ENCODE peak calls at places on chromosome 11, in seven cellular contexts. N is ELF-1, Q is NCI-H2107, W is NCI-H2081, P is GM12891, H is Calu3, J is globus pallidus. Y is an unnamed sample.

GRCh38 chr11:86069408-86070086 is 663 bp upstream of the PICALM start:
- DNase-seq in H (peak), N (peak), P (no peak), Q (no peak), W (no peak), J (peak), Y (no peak)

GRCh38 chr11:67382481-67383136 is 9.2 kb upstream of the RAD9A start:
- DNase-seq in W (peak), J (peak), H (peak), Q (peak), P (no peak), N (peak), Y (peak)

GRCh38 chr11:73072935-73073481 is 69.1 kb downstream of the FCHSD2 start:
- DNase-seq in N (no peak), P (no peak), Q (no peak), H (peak), W (no peak), J (no peak), Y (no peak)

GRCh38 chr11:11036185-11037161 is 178.6 kb upstream of the ZBED5 start:
- DNase-seq in H (peak), W (peak), J (peak), N (peak), P (peak), Q (peak), Y (peak)

GRCh38 chr11:65382804-65383368 is 440 bp upstream of the SLC25A45 start:
- DNase-seq in P (no peak), J (no peak), Q (no peak), H (peak), N (no peak), W (peak), Y (no peak)

GRCh38 chr11:26580929-26581328 is 8.9 kb upstream of the MUC15 start:
- DNase-seq in J (no peak), Q (no peak), H (no peak), P (no peak), N (no peak), W (no peak), Y (no peak)

GRCh38 chr11:134224710-134225662 is 515 bp downstream of the VPS26B start:
- DNase-seq in P (no peak), W (peak), H (peak), Q (peak), J (peak), N (peak), Y (no peak)

GRCh38 chr11:6315811-6316425 is 4.4 kb downstream of the CAVIN3 start:
- DNase-seq in P (peak), W (peak), J (peak), N (peak), H (peak), Q (peak), Y (peak)

GRCh38 chr11:134957540-134958335 is 545.7 kb upstream of the B3GAT1 start:
- DNase-seq in J (no peak), H (no peak), P (no peak), W (no peak), N (no peak), Q (no peak), Y (no peak)

Y was measured in NCI-H446.